ENCODE peak calls at places on chromosome 22, in four cellular contexts. Q is K562, L is SK-N-SH, E is GM12878. Y is an unnamed sample.

GRCh38 chr22:44752285-44753188 is at the start of gene ARHGAP8:
- DNase-seq in Q (peak; percentile 79), L (peak; percentile 74), E (no peak), Y (peak; percentile 69)

GRCh38 chr22:50306753-50307749 is at the start of gene PLXNB2:
- DNase-seq in Q (peak; percentile 80), L (peak; percentile 96), E (no peak), Y (peak; percentile 73)

GRCh38 chr22:20241579-20242392 is 26.3 kb downstream of the RTN4R start:
- DNase-seq in Q (no peak), L (no peak), E (no peak), Y (no peak)

GRCh38 chr22:26168199-26168915 is 905 bp upstream of the SEZ6L start:
- DNase-seq in Q (no peak), L (peak; percentile 57), E (no peak), Y (no peak)

GRCh38 chr22:28799125-28799833 is 1.1 kb downstream of the XBP1 start:
- DNase-seq in Q (peak; percentile 15), L (peak; percentile 57), E (no peak), Y (no peak)

GRCh38 chr22:40449676-40450035 is 79.3 kb downstream of the SGSM3 start:
- DNase-seq in Q (no peak), L (no peak), E (no peak), Y (no peak)

GRCh38 chr22:43883012-43883661 is 8.7 kb downstream of the PNPLA5 start:
- DNase-seq in Q (peak; percentile 76), L (peak; percentile 74), E (no peak), Y (peak; percentile 78)

GRCh38 chr22:20432244-20432686 is 5.4 kb downstream of the SCARF2 start:
- DNase-seq in Q (no peak), L (peak; percentile 26), E (no peak), Y (no peak)

GRCh38 chr22:39382410-39382809 is 17.2 kb upstream of the TAB1 start:
- DNase-seq in Q (no peak), L (no peak), E (peak; percentile 62), Y (no peak)

GRCh38 chr22:19872779-19873137 is 18.1 kb upstream of the GNB1L start:
- DNase-seq in Q (no peak), L (no peak), E (no peak), Y (peak; percentile 27)

DNA sequence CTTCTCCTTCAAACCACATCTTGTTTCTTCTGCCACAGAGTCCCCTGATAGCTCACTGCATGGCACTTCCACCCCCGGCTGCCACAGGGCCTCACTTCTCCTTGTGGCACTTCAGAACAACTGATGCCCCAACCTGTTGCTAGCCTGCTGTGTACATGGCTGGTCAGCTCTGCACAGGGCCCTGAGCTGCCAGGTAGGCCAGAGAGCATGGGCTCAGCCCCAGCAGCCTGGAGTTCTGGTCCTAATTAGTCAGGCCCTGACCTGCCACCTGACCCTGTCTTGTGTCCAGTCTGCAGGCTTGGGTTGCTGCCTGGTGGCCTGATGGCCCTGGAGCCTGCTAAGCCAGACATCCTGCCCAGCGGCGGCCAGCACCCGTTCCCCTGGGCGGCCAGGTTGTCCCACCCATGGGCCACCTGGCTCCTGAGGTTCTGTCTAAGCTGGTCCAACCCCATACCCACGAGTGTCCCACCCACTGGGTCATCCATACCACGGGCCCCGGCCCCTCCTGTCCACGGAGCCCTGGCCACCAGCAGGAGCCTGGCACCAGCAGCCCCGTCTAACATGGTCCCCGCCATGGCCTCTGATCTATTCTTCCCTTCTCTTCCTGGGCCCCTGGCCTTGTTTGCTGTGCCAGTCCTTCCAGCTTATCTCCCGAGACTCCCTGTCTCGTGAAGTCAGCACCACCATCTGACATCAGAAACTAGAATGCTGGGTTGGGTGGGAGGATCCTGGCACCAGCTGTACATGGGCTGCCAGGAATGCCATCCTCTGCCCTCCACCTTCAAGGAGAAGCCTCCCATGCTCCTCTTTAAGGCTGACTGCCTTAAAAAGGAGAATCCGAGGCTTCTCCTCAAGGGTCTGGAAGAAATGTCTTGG is 3.1 kb upstream of the CERK start:
- DNase-seq in Q (no peak), L (no peak), E (no peak), Y (no peak)
- TF ChIP-seq USF1 in Q (no peak), L (no peak), E (no peak), Y (no peak)

DNA sequence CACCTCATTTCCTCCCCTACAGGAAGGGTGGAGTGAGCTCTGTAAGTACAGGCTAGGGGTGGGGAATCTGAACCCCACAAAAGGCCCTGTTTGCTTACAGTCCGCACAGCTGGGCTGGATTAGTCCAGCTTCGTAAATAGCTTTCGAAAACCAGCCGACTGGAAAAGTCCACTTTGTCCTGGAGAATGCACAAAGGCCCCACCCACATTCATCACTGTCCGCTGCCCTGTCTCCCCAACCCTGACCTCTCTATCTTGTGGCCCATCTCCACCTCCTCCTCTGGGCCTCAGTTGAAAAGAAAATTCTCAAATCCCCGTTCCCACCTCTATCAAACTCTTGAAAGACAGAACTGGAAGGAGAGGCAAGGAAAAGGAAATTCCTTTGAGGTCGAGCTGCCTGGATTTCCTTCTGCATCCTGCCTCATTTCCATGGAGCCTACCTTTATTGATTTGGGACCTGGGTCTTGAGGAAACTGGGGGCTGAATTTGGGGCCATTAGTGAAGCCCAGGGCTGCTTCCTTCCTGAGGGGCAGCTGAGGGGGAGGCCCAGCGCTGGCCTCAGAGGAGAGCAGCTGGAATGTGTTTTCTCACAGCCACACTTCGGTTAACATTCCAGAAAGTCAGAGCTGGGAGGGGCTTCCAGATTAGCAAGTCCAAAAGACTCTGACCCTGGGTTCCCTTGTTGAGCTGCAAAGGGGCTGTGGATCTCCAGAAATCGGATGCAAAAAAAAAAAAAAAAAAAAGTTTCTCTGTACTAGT is 147.6 kb downstream of the FBXO7 start:
- DNase-seq in Q (no peak), L (no peak), E (no peak), Y (peak; percentile 64)
- TF ChIP-seq USF1 in Q (no peak), L (no peak), E (no peak), Y (no peak)

GRCh38 chr22:41619979-41620645 is 731 bp downstream of the DESI1 start:
- DNase-seq in Q (no peak), L (peak; percentile 38), E (no peak), Y (peak; percentile 54)
- TF ChIP-seq USF1 in Q (no peak), L (no peak), E (no peak), Y (no peak)

DNA sequence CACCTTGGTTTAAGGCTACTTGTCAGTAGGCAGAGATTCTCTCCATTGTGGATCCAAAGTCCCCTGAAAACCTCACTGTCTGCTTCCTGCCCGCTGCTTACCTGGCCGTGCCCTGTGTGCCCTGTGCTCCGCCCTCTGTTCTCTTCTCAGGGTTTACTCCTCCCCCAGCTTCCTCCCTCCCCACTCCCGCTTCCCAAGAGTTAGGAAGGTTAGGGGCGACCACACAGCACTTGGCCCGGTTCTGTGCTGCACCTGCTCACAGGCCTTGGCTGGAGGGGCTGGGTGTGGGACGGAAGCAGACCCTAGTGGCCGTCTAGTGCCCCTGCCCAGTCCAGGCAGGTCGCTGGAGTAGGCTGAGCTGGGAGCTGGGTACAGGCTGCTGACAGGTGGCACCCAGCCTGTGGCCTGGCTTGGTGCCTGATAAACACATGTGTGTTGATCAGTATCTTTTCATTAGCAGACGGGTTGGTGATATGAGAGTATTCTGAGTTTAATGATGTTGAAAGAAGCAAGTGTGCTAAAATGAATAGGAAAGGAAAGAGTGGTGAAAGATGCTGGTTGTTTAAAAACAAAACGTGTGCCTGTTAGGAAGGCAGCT is 40.5 kb downstream of the GRAMD4 start:
- DNase-seq in Q (no peak), L (peak; percentile 93), E (no peak), Y (no peak)
- TF ChIP-seq USF1 in Q (no peak), L (no peak), E (no peak), Y (no peak)

GRCh38 chr22:36756031-36756430 is 19.9 kb downstream of the IFT27 start:
- DNase-seq in Q (no peak), L (no peak), E (no peak), Y (no peak)
- TF ChIP-seq USF1 in Q (no peak), L (no peak), E (no peak), Y (peak; percentile 60)

DNA sequence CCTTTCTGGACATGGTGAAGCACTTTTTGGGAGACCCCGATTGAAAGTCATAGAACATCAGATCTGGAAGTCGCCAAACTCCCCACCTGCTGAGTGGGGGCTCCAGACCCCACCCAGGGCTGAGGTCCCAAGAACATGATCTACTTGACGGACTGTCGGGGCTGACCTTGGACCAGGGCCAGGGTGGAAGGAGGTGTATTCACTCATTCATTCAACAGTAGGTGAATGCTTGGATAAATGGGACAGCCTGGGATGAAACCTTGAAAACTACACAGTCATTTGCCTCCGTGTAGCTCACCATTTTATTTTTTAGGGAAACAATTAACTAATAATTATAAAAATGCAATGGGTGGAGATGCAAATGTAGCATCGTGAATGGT is 629.0 kb downstream of the BRD1 start:
- DNase-seq in Q (no peak), L (no peak), E (no peak), Y (no peak)
- TF ChIP-seq USF1 in Q (no peak), L (no peak), E (no peak), Y (no peak)

GRCh38 chr22:18068381-18068988 is 9.3 kb upstream of the PEX26 start:
- DNase-seq in Q (no peak), L (no peak), E (no peak), Y (no peak)

GRCh38 chr22:18067121-18067520 is 10.7 kb upstream of the PEX26 start:
- DNase-seq in Q (no peak), L (no peak), E (no peak), Y (no peak)

GRCh38 chr22:18068991-18069390 is 8.8 kb upstream of the PEX26 start:
- DNase-seq in Q (no peak), L (no peak), E (no peak), Y (no peak)

GRCh38 chr22:18066181-18066859 is 11.5 kb upstream of the PEX26 start:
- DNase-seq in Q (no peak), L (no peak), E (no peak), Y (no peak)

DNA sequence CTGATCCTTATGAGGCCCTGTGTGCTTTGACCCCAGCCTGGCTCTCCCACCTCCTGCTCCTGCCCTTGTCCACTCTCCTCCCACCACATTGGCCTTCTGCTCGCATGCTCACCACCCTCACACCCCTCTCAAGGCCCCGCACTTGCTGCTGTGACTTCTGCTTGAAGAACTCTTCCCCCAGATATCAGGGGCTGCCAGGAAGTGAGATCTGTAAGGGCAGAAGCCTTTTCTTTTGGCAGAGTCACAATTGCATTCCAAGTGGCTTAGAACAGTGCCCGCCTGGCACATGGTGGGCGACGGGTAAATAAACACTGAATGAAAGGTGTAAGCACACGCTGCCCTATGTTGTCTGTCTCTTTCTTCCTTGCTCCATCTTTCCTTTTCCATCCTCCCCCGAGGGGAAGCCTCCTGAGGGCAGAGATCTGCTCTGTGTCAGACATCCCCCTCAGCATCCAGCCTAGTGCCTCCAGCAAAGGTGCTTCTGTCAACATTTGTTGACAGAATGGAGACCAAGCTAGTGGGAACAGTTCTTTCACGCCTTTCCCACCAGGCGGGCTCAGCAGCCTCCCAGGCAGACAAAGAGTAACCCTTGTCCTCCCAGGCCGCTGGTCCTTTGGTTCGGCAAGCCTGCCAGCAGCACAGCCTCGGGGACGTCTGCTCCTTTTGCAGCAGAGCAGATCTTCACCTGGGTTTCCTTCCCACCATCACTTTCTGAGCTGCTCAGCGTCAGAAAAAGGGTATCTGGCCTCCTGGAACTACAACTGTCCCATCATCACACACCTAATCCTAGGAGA is 10.0 kb upstream of the PEX26 start:
- DNase-seq in Q (no peak), L (no peak), E (no peak), Y (no peak)
- TF ChIP-seq USF1 in Q (no peak), L (no peak), E (no peak), Y (no peak)

DNA sequence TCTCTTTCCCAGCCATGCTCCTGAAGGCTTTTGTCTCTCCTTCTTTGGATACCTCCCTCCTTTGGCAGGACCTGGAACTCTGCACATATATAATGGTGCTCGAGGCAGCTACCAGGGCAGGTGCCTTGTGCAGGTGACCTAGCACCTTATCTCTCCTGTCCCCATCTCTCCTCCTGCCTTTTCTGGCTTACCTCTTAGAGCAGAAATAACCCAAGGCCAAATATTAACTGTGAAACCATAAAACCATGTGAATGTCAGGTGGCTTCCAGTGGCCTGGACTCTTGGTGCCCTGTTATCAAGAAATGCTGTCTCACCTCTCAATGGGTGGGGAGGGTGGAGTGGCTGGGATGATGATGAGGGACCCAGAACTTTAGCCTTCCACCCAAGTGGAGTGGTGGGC is 42.8 kb downstream of the YWHAH start:
- DNase-seq in Q (no peak), L (no peak), E (no peak), Y (no peak)
- TF ChIP-seq USF1 in Q (no peak), L (no peak), E (no peak), Y (no peak)

Y was measured in WTC11.